ENCODE peak calls at places on chromosomes 1 and 21, in five cellular contexts. B, E, K, L and I are unnamed samples.

GRCh38 chr1:79128726-79129125 is 122.2 kb upstream of the ADGRL4 start:
- DNase-seq in B (peak), E (peak), K (no peak), L (no peak), I (no peak)

GRCh38 chr1:31122779-31123178 is 57.3 kb upstream of the PUM1 start:
- DNase-seq in B (no peak), E (no peak), K (no peak), L (peak), I (no peak)

GRCh38 chr1:157580179-157580827 is 17.6 kb downstream of the FCRL4 start:
- DNase-seq in B (peak), E (peak), K (no peak), L (no peak), I (no peak)

GRCh38 chr1:3243304-3243703 is 174.3 kb downstream of the PRDM16 start:
- DNase-seq in B (no peak), E (no peak), K (no peak), L (no peak), I (no peak)

GRCh38 chr1:8463144-8463927 is 145.4 kb downstream of the SLC45A1 start:
- DNase-seq in B (peak), E (no peak), K (no peak), L (no peak), I (no peak)

GRCh38 chr1:153567621-153568366 is 2.1 kb upstream of the S100A2 start:
- DNase-seq in B (no peak), E (peak), K (no peak), L (no peak), I (no peak)

GRCh38 chr1:207938016-207938415 is 27.1 kb upstream of the CD34 start:
- DNase-seq in B (peak), E (peak), K (no peak), L (no peak), I (no peak)

GRCh38 chr1:42417191-42417590 is 36.6 kb downstream of the RIMKLA start:
- DNase-seq in B (no peak), E (no peak), K (no peak), L (no peak), I (no peak)

GRCh38 chr1:90963651-90964050 is 58.2 kb downstream of the ZNF644 start:
- DNase-seq in B (no peak), E (no peak), K (no peak), L (no peak), I (no peak)

GRCh38 chr1:187027259-187027658 is 198.5 kb downstream of the PLA2G4A start:
- DNase-seq in B (no peak), E (no peak), K (no peak), L (no peak), I (no peak)

GRCh38 chr1:66495490-66495889 is 38.5 kb upstream of the SGIP1 start:
- DNase-seq in B (no peak), E (no peak), K (no peak), L (no peak), I (no peak)

GRCh38 chr1:237012789-237013383 is 8.6 kb upstream of the MT1HL1 start:
- DNase-seq in B (peak), E (peak), K (peak), L (peak), I (peak)

GRCh38 chr1:230278871-230279582 is 147.1 kb downstream of the PGBD5 start:
- DNase-seq in B (no peak), E (no peak), K (no peak), L (peak), I (no peak)

GRCh38 chr21:44398499-44398898 is 45.1 kb downstream of the TRPM2 start:
- DNase-seq in B (no peak), E (no peak), K (no peak), L (no peak), I (no peak)